ENCODE peak calls at places on chromosome 5, in seven cellular contexts. One of them, this sample, is unnamed.
A peak's percentile ranks its signal among the peaks of the same experiment; 100 is the strongest.

GRCh38 chr5:115599502-115599901 is 2.8 kb downstream of the TICAM2 start:
- DNase-seq in stimulated activated CD8-positive, alpha-beta memory T cell treated with anti-CD3 and anti-CD28 coated beads, Interleukin-4, amount 100 ng/mL, for 1 hour: no peak
- DNase-seq in upper lobe of left lung: no peak
- DNase-seq in mesothelial cell of epicardium: no peak
- DNase-seq in T-helper 9 cell: no peak
- DNase-seq in C1 segment of cervical spinal cord: peak; percentile 33
- DNase-seq in neural crest cell: no peak
- DNase-seq in this sample: peak; percentile 32

GRCh38 chr5:113357696-113358476 is 76.9 kb downstream of the TSSK1B start:
- DNase-seq in C1 segment of cervical spinal cord: no peak
- DNase-seq in neural crest cell: no peak
- DNase-seq in stimulated activated CD8-positive, alpha-beta memory T cell treated with anti-CD3 and anti-CD28 coated beads, Interleukin-4, amount 100 ng/mL, for 1 hour: no peak
- DNase-seq in mesothelial cell of epicardium: no peak
- DNase-seq in upper lobe of left lung: no peak
- DNase-seq in T-helper 9 cell: no peak
- DNase-seq in this sample: no peak

GRCh38 chr5:148697177-148697820 is 43.0 kb upstream of the HTR4 start:
- DNase-seq in C1 segment of cervical spinal cord: no peak
- DNase-seq in mesothelial cell of epicardium: no peak
- DNase-seq in upper lobe of left lung: no peak
- DNase-seq in neural crest cell: no peak
- DNase-seq in stimulated activated CD8-positive, alpha-beta memory T cell treated with anti-CD3 and anti-CD28 coated beads, Interleukin-4, amount 100 ng/mL, for 1 hour: no peak
- DNase-seq in T-helper 9 cell: no peak
- DNase-seq in this sample: no peak

GRCh38 chr5:76025069-76025468 is 58.1 kb upstream of the SV2C start:
- DNase-seq in stimulated activated CD8-positive, alpha-beta memory T cell treated with anti-CD3 and anti-CD28 coated beads, Interleukin-4, amount 100 ng/mL, for 1 hour: no peak
- DNase-seq in mesothelial cell of epicardium: no peak
- DNase-seq in C1 segment of cervical spinal cord: no peak
- DNase-seq in neural crest cell: no peak
- DNase-seq in upper lobe of left lung: no peak
- DNase-seq in T-helper 9 cell: no peak
- DNase-seq in this sample: peak; percentile 68

GRCh38 chr5:163565931-163566608 is 60.7 kb downstream of the MAT2B start:
- DNase-seq in T-helper 9 cell: peak; percentile 3
- DNase-seq in mesothelial cell of epicardium: no peak
- DNase-seq in stimulated activated CD8-positive, alpha-beta memory T cell treated with anti-CD3 and anti-CD28 coated beads, Interleukin-4, amount 100 ng/mL, for 1 hour: no peak
- DNase-seq in C1 segment of cervical spinal cord: peak; percentile 1
- DNase-seq in neural crest cell: peak; percentile 12
- DNase-seq in upper lobe of left lung: peak; percentile 83
- DNase-seq in this sample: peak; percentile 26

GRCh38 chr5:149517461-149518122 is 33.6 kb downstream of the CSNK1A1 start:
- DNase-seq in neural crest cell: no peak
- DNase-seq in mesothelial cell of epicardium: no peak
- DNase-seq in upper lobe of left lung: no peak
- DNase-seq in C1 segment of cervical spinal cord: no peak
- DNase-seq in T-helper 9 cell: no peak
- DNase-seq in stimulated activated CD8-positive, alpha-beta memory T cell treated with anti-CD3 and anti-CD28 coated beads, Interleukin-4, amount 100 ng/mL, for 1 hour: no peak
- DNase-seq in this sample: no peak

GRCh38 chr5:68465133-68465532 is 249.6 kb downstream of the PIK3R1 start:
- DNase-seq in stimulated activated CD8-positive, alpha-beta memory T cell treated with anti-CD3 and anti-CD28 coated beads, Interleukin-4, amount 100 ng/mL, for 1 hour: no peak
- DNase-seq in T-helper 9 cell: no peak
- DNase-seq in neural crest cell: no peak
- DNase-seq in mesothelial cell of epicardium: no peak
- DNase-seq in C1 segment of cervical spinal cord: no peak
- DNase-seq in upper lobe of left lung: no peak
- DNase-seq in this sample: no peak

GRCh38 chr5:115507682-115508081 is 36.9 kb downstream of the FEM1C start:
- DNase-seq in T-helper 9 cell: no peak
- DNase-seq in upper lobe of left lung: no peak
- DNase-seq in C1 segment of cervical spinal cord: no peak
- DNase-seq in stimulated activated CD8-positive, alpha-beta memory T cell treated with anti-CD3 and anti-CD28 coated beads, Interleukin-4, amount 100 ng/mL, for 1 hour: no peak
- DNase-seq in neural crest cell: no peak
- DNase-seq in mesothelial cell of epicardium: no peak
- DNase-seq in this sample: no peak

GRCh38 chr5:176837707-176838115 is 27.4 kb downstream of the UNC5A start:
- DNase-seq in upper lobe of left lung: peak; percentile 89
- DNase-seq in stimulated activated CD8-positive, alpha-beta memory T cell treated with anti-CD3 and anti-CD28 coated beads, Interleukin-4, amount 100 ng/mL, for 1 hour: peak; percentile 23
- DNase-seq in neural crest cell: peak; percentile 96
- DNase-seq in C1 segment of cervical spinal cord: peak; percentile 14
- DNase-seq in T-helper 9 cell: peak; percentile 61
- DNase-seq in mesothelial cell of epicardium: peak; percentile 94
- DNase-seq in this sample: peak; percentile 66

GRCh38 chr5:113804943-113805342 is 291.4 kb downstream of the YTHDC2 start:
- DNase-seq in neural crest cell: no peak
- DNase-seq in stimulated activated CD8-positive, alpha-beta memory T cell treated with anti-CD3 and anti-CD28 coated beads, Interleukin-4, amount 100 ng/mL, for 1 hour: no peak
- DNase-seq in T-helper 9 cell: no peak
- DNase-seq in C1 segment of cervical spinal cord: no peak
- DNase-seq in upper lobe of left lung: no peak
- DNase-seq in mesothelial cell of epicardium: no peak
- DNase-seq in this sample: no peak

GRCh38 chr5:172903790-172904189 is 55.4 kb upstream of the RPL26L1 start:
- DNase-seq in stimulated activated CD8-positive, alpha-beta memory T cell treated with anti-CD3 and anti-CD28 coated beads, Interleukin-4, amount 100 ng/mL, for 1 hour: no peak
- DNase-seq in upper lobe of left lung: no peak
- DNase-seq in T-helper 9 cell: no peak
- DNase-seq in mesothelial cell of epicardium: no peak
- DNase-seq in C1 segment of cervical spinal cord: no peak
- DNase-seq in neural crest cell: no peak
- DNase-seq in this sample: no peak